ENCODE peak calls at places on chromosome 20, in nine cellular contexts. U is cardiac muscle cell; D is HEK293T; A is activated CD8-positive, alpha-beta memory T cell treated with anti-CD3 and anti-CD28 coated beads for 4 hours; G is stimulated activated CD4-positive, alpha-beta T cell treated with anti-CD3 and anti-CD28 coated beads, Interleukin-1b, Interleukin-23, amount 100 ng/mL, for 4 hours; F is ELR; J is activated CD4-positive, alpha-beta T cell treated with anti-CD3 and anti-CD28 coated beads, Interleukin-2, amount 50 U/mL, for 4 hours; Q is left cardiac atrium; L is T-helper 1 cell. V is an unnamed sample.
A peak's percentile ranks its signal among the peaks of the same experiment; 100 is the strongest.

GRCh38 chr20:64205611-64206026 is 41.4 kb downstream of the MYT1 start:
- DNase-seq in Q (no peak), D (no peak), F (no peak), A (no peak), L (no peak), J (no peak), G (no peak), U (no peak), V (no peak)

GRCh38 chr20:63337786-63338420 is 23.2 kb downstream of the CHRNA4 start:
- DNase-seq in A (no peak), G (no peak), J (no peak), Q (no peak), D (no peak), F (no peak), L (no peak), U (peak; percentile 17), V (no peak)

GRCh38 chr20:62755817-62756724 is 40.2 kb upstream of the MRGBP start:
- DNase-seq in L (no peak), Q (peak; percentile 13), G (no peak), F (no peak), D (no peak), J (no peak), U (no peak), A (no peak), V (no peak)

GRCh38 chr20:36435799-36436541 is 105.3 kb upstream of the MYL9 start:
- DNase-seq in Q (peak; percentile 80), J (peak; percentile 82), A (peak; percentile 72), G (peak; percentile 81), D (peak; percentile 62), L (peak; percentile 75), F (peak; percentile 64), U (peak; percentile 60), V (peak; percentile 75)

GRCh38 chr20:58876437-58876836 is 23.9 kb downstream of the GNAS start:
- DNase-seq in G (no peak), U (no peak), L (no peak), Q (no peak), F (peak; percentile 32), D (no peak), J (no peak), A (no peak), V (no peak)

GRCh38 chr20:8331740-8332412 is 199.8 kb downstream of the PLCB1 start:
- DNase-seq in J (no peak), Q (peak; percentile 60), D (no peak), G (no peak), U (peak; percentile 87), F (peak; percentile 10), A (no peak), L (no peak), V (no peak)

GRCh38 chr20:1150968-1151367 is 32.6 kb downstream of the PSMF1 start:
- DNase-seq in U (no peak), Q (no peak), J (no peak), F (no peak), D (no peak), L (no peak), A (no peak), G (no peak), V (no peak)

GRCh38 chr20:57794600-57795346 is 85.0 kb upstream of the PMEPA1 start:
- DNase-seq in J (no peak), L (no peak), Q (no peak), A (no peak), F (peak; percentile 51), U (no peak), G (no peak), D (no peak), V (no peak)

GRCh38 chr20:45611054-45611453 is 18.5 kb upstream of the WFDC10A start:
- DNase-seq in D (no peak), Q (no peak), A (no peak), G (no peak), L (no peak), J (no peak), F (peak; percentile 85), U (peak; percentile 78), V (no peak)

GRCh38 chr20:4957939-4958362 is 43.4 kb downstream of the SLC23A2 start:
- DNase-seq in A (no peak), G (no peak), L (no peak), Q (no peak), D (no peak), J (no peak), U (peak; percentile 44), F (no peak), V (no peak)

GRCh38 chr20:1863296-1863695 is 31.9 kb upstream of the SIRPA start:
- DNase-seq in G (no peak), U (no peak), Q (no peak), A (no peak), L (no peak), D (no peak), J (no peak), F (no peak), V (peak; percentile 40)

GRCh38 chr20:49989234-49990065 is 6.7 kb downstream of the SNAI1 start:
- DNase-seq in Q (peak; percentile 82), J (no peak), F (peak; percentile 91), U (peak; percentile 88), D (no peak), L (no peak), G (no peak), A (no peak), V (no peak)

GRCh38 chr20:8148501-8148900 is 16.4 kb downstream of the PLCB1 start:
- DNase-seq in U (no peak), Q (no peak), L (no peak), F (peak; percentile 63), D (no peak), J (no peak), G (no peak), A (no peak), V (no peak)

GRCh38 chr20:64105846-64106434 is 1.4 kb downstream of the NPBWR2 start:
- DNase-seq in D (no peak), F (no peak), J (no peak), G (no peak), Q (peak; percentile 19), U (no peak), A (no peak), L (no peak), V (no peak)

GRCh38 chr20:38193586-38194105 is 28.6 kb upstream of the TGM2 start:
- DNase-seq in A (no peak), D (no peak), U (no peak), L (no peak), Q (no peak), J (no peak), G (no peak), F (no peak), V (no peak)

GRCh38 chr20:4065405-4065841 is 50.1 kb upstream of the RNF24 start:
- DNase-seq in U (peak; percentile 95), F (peak; percentile 77), Q (no peak), A (no peak), J (no peak), L (no peak), G (no peak), D (no peak), V (no peak)

GRCh38 chr20:35547319-35547718 is 5.4 kb downstream of the ERGIC3 start:
- DNase-seq in U (no peak), A (no peak), J (no peak), F (no peak), Q (no peak), L (no peak), G (no peak), D (no peak), V (no peak)

GRCh38 chr20:5364997-5365597 is 48.3 kb upstream of the PROKR2 start:
- DNase-seq in G (no peak), D (no peak), U (no peak), L (no peak), F (peak; percentile 35), Q (no peak), A (no peak), J (no peak), V (no peak)

GRCh38 chr20:46351357-46352058 is 43.2 kb upstream of the CDH22 start:
- DNase-seq in G (no peak), U (no peak), Q (no peak), D (no peak), L (no peak), J (no peak), F (no peak), A (no peak), V (no peak)

GRCh38 chr20:11496382-11496781 is 421.3 kb upstream of the BTBD3 start:
- DNase-seq in F (no peak), U (no peak), L (no peak), D (no peak), J (no peak), G (no peak), A (no peak), Q (no peak), V (no peak)

GRCh38 chr20:52105573-52106422 is 85.8 kb downstream of the ZFP64 start:
- DNase-seq in J (no peak), L (no peak), U (peak; percentile 46), Q (no peak), A (no peak), D (peak; percentile 40), F (peak; percentile 76), G (no peak), V (no peak)

GRCh38 chr20:64114356-64114971 is 7.1 kb upstream of the NPBWR2 start:
- DNase-seq in F (no peak), D (no peak), J (no peak), A (no peak), L (no peak), G (no peak), U (no peak), Q (no peak), V (no peak)

GRCh38 chr20:4812641-4813075 is 90.9 kb downstream of the PRND start:
- DNase-seq in J (no peak), A (no peak), G (no peak), F (no peak), Q (no peak), L (no peak), U (no peak), D (no peak), V (no peak)

GRCh38 chr20:38833154-38833856 is 27.8 kb downstream of the PPP1R16B start:
- DNase-seq in D (no peak), U (no peak), Q (no peak), J (no peak), L (no peak), A (no peak), F (no peak), G (no peak), V (no peak)

GRCh38 chr20:50276119-50277063 is 85.8 kb downstream of the CEBPB start:
- DNase-seq in U (no peak), J (no peak), F (no peak), G (no peak), L (no peak), Q (no peak), D (no peak), A (no peak), V (peak; percentile 51)

GRCh38 chr20:58574469-58574868 is 59.3 kb upstream of the APCDD1L start:
- DNase-seq in L (no peak), F (no peak), U (no peak), G (no peak), J (no peak), A (no peak), D (no peak), Q (no peak), V (no peak)

GRCh38 chr20:63831696-63832686 is 927 bp upstream of the ZBTB46 start:
- DNase-seq in J (no peak), L (no peak), G (no peak), A (no peak), Q (peak; percentile 68), D (no peak), U (peak; percentile 59), F (no peak), V (peak; percentile 67)

GRCh38 chr20:50659975-50660670 is 31.2 kb downstream of the RIPOR3 start:
- DNase-seq in L (no peak), F (no peak), G (no peak), J (no peak), A (no peak), D (no peak), U (peak; percentile 37), Q (no peak), V (no peak)

V was measured in small intestine.